ENCODE peak calls at places on chromosomes 4 and X, in ten cellular contexts. X is BE2C; Y is D341Med; M is naive thymus-derived CD8-positive, alpha-beta T cell; U is ascending aorta; G is GM18507; W is left ventricle myocardium inferior; I is lower leg skin; T is transverse colon; L is mucosa of gallbladder. C is an unnamed sample.

GRCh38 chr4:7266525-7267292 is 74.4 kb downstream of the SORCS2 start:
- DNase-seq in X (no peak), Y (no peak), M (no peak), U (no peak), G (no peak), W (no peak), I (no peak), T (no peak), L (no peak), C (no peak)

GRCh38 chr4:71186566-71187398 is 152.0 kb upstream of the SLC4A4 start:
- DNase-seq in X (peak), Y (peak), M (peak), U (peak), G (no peak), W (peak), I (no peak), T (peak), L (peak), C (peak)

GRCh38 chrX:45592067-45592466 is 391.4 kb upstream of the DIPK2B start:
- DNase-seq in X (no peak), Y (no peak), M (no peak), U (no peak), G (no peak), W (no peak), I (no peak), T (no peak), L (no peak), C (no peak)

GRCh38 chr4:10104211-10104990 is 12.2 kb downstream of the WDR1 start:
- DNase-seq in X (no peak), Y (no peak), M (no peak), U (no peak), G (no peak), W (no peak), I (no peak), T (no peak), L (no peak), C (no peak)

GRCh38 chr4:145623831-145624230 is 4.6 kb downstream of the MMAA start:
- DNase-seq in X (no peak), Y (no peak), M (no peak), U (no peak), G (no peak), W (no peak), I (no peak), T (no peak), L (no peak), C (no peak)

GRCh38 chr4:135497563-135498152 is 1296.1 kb upstream of the PABPC4L start:
- DNase-seq in X (no peak), Y (no peak), M (no peak), U (no peak), G (no peak), W (no peak), I (no peak), T (no peak), L (no peak), C (no peak)

GRCh38 chrX:70504772-70505450 is 60.3 kb downstream of the DLG3 start:
- DNase-seq in X (no peak), Y (no peak), M (no peak), U (no peak), G (no peak), W (no peak), I (no peak), T (no peak), L (no peak), C (no peak)

GRCh38 chr4:174553828-174554227 is 31.5 kb upstream of the HPGD start:
- DNase-seq in X (no peak), Y (no peak), M (no peak), U (no peak), G (no peak), W (no peak), I (no peak), T (no peak), L (no peak), C (no peak)

GRCh38 chr4:140326395-140326993 is 47.0 kb upstream of the SCOC start:
- DNase-seq in X (peak), Y (peak), M (no peak), U (no peak), G (no peak), W (no peak), I (no peak), T (peak), L (no peak), C (no peak)